ENCODE peak calls at places on chromosomes 6 and 20, in six cellular contexts. One of them, this sample, is unnamed. For H3K4me1 and H3K36me3, the result is how much of the 10 kb centered on the place peaks cover.

GRCh38 chr6:41960026-41960425 is 18.4 kb upstream of the CCND3 start:
- DNase-seq in cardiac muscle cell: no peak
- DNase-seq in heart left ventricle: no peak
- DNase-seq in sigmoid colon: no peak
- DNase-seq in BE2C: no peak
- DNase-seq in lower lobe of right lung: no peak
- DNase-seq in this sample: no peak

GRCh38 chr6:154509421-154510143 is 903 bp downstream of the CNKSR3 start:
- DNase-seq in cardiac muscle cell: peak
- DNase-seq in heart left ventricle: peak
- DNase-seq in sigmoid colon: peak
- DNase-seq in BE2C: peak
- DNase-seq in lower lobe of right lung: peak
- DNase-seq in this sample: peak

GRCh38 chr20:4011226-4011975 is 4.0 kb downstream of the RNF24 start:
- DNase-seq in cardiac muscle cell: no peak
- DNase-seq in heart left ventricle: no peak
- DNase-seq in sigmoid colon: no peak
- DNase-seq in BE2C: no peak
- DNase-seq in lower lobe of right lung: no peak
- DNase-seq in this sample: no peak

GRCh38 chr20:64000906-64001305 is 20.0 kb downstream of the PRPF6 start:
- DNase-seq in cardiac muscle cell: no peak
- DNase-seq in heart left ventricle: no peak
- DNase-seq in sigmoid colon: no peak
- DNase-seq in BE2C: peak
- DNase-seq in lower lobe of right lung: no peak
- DNase-seq in this sample: no peak

GRCh38 chr20:64106435-64106961 is 867 bp downstream of the NPBWR2 start:
- DNase-seq in cardiac muscle cell: no peak
- DNase-seq in heart left ventricle: peak
- DNase-seq in sigmoid colon: peak
- DNase-seq in BE2C: no peak
- DNase-seq in lower lobe of right lung: peak
- DNase-seq in this sample: peak

GRCh38 chr20:61353261-61353995 is 101.4 kb downstream of the CDH4 start:
- DNase-seq in cardiac muscle cell: peak
- DNase-seq in heart left ventricle: no peak
- DNase-seq in sigmoid colon: no peak
- DNase-seq in BE2C: no peak
- DNase-seq in lower lobe of right lung: no peak
- DNase-seq in this sample: no peak

GRCh38 chr6:35278708-35279107 is 18.9 kb upstream of the DEF6 start:
- DNase-seq in cardiac muscle cell: no peak
- DNase-seq in heart left ventricle: no peak
- DNase-seq in sigmoid colon: no peak
- DNase-seq in BE2C: no peak
- DNase-seq in lower lobe of right lung: no peak
- DNase-seq in this sample: no peak

GRCh38 chr6:87684895-87685654 is 17.0 kb downstream of the AKIRIN2 start:
- DNase-seq in cardiac muscle cell: no peak
- DNase-seq in heart left ventricle: no peak
- DNase-seq in sigmoid colon: no peak
- DNase-seq in BE2C: no peak
- DNase-seq in lower lobe of right lung: no peak
- DNase-seq in this sample: no peak

GRCh38 chr6:3389390-3390167 is 67.3 kb downstream of the SLC22A23 start:
- DNase-seq in cardiac muscle cell: peak
- DNase-seq in heart left ventricle: no peak
- DNase-seq in sigmoid colon: no peak
- DNase-seq in BE2C: no peak
- DNase-seq in lower lobe of right lung: no peak
- DNase-seq in this sample: no peak

GRCh38 chr20:21505810-21506530 is 7.9 kb downstream of the NKX2-2 start:
- DNase-seq in cardiac muscle cell: peak
- DNase-seq in heart left ventricle: peak
- DNase-seq in sigmoid colon: no peak
- DNase-seq in BE2C: peak
- DNase-seq in lower lobe of right lung: peak
- DNase-seq in this sample: no peak

GRCh38 chr6:79801362-79801761 is 146.0 kb downstream of the ELOVL4 start:
- DNase-seq in cardiac muscle cell: no peak
- DNase-seq in heart left ventricle: no peak
- DNase-seq in sigmoid colon: no peak
- DNase-seq in BE2C: no peak
- DNase-seq in lower lobe of right lung: no peak
- DNase-seq in this sample: no peak

GRCh38 chr20:4320284-4320683 is 304.9 kb upstream of the RNF24 start:
- DNase-seq in cardiac muscle cell: no peak
- DNase-seq in heart left ventricle: no peak
- DNase-seq in sigmoid colon: no peak
- DNase-seq in BE2C: no peak
- DNase-seq in lower lobe of right lung: peak
- DNase-seq in this sample: no peak

GRCh38 chr20:10078403-10078802 is 43.6 kb downstream of the ANKEF1 start:
- DNase-seq in cardiac muscle cell: no peak
- DNase-seq in heart left ventricle: no peak
- DNase-seq in sigmoid colon: no peak
- DNase-seq in BE2C: no peak
- DNase-seq in lower lobe of right lung: no peak
- DNase-seq in this sample: no peak

GRCh38 chr6:20931772-20932171 is 397.5 kb downstream of the CDKAL1 start:
- DNase-seq in cardiac muscle cell: no peak
- DNase-seq in heart left ventricle: no peak
- DNase-seq in sigmoid colon: no peak
- DNase-seq in BE2C: no peak
- DNase-seq in lower lobe of right lung: no peak
- DNase-seq in this sample: no peak

GRCh38 chr6:161830866-161831600 is 557.2 kb upstream of the AGPAT4 start:
- DNase-seq in cardiac muscle cell: no peak
- DNase-seq in heart left ventricle: no peak
- DNase-seq in sigmoid colon: no peak
- DNase-seq in BE2C: no peak
- DNase-seq in lower lobe of right lung: no peak
- DNase-seq in this sample: no peak

GRCh38 chr20:577167-577791 is 32.8 kb downstream of the TCF15 start:
- DNase-seq in cardiac muscle cell: peak
- DNase-seq in heart left ventricle: no peak
- DNase-seq in sigmoid colon: no peak
- DNase-seq in BE2C: peak
- DNase-seq in lower lobe of right lung: no peak
- DNase-seq in this sample: no peak

GRCh38 chr20:22691369-22692118 is 107.2 kb upstream of the FOXA2 start:
- DNase-seq in cardiac muscle cell: peak
- DNase-seq in heart left ventricle: peak
- DNase-seq in sigmoid colon: peak
- DNase-seq in BE2C: peak
- DNase-seq in lower lobe of right lung: peak
- DNase-seq in this sample: peak

GRCh38 chr20:43442310-43442880 is 15.3 kb upstream of the SRSF6 start:
- DNase-seq in cardiac muscle cell: peak
- DNase-seq in heart left ventricle: no peak
- DNase-seq in sigmoid colon: no peak
- DNase-seq in BE2C: no peak
- DNase-seq in lower lobe of right lung: no peak
- DNase-seq in this sample: no peak
- H3K4me1 ChIP-seq in cardiac muscle cell: under half
- H3K4me1 ChIP-seq in heart left ventricle: under half
- H3K4me1 ChIP-seq in sigmoid colon: under half
- H3K4me1 ChIP-seq in BE2C: under half
- H3K4me1 ChIP-seq in lower lobe of right lung: under half
- H3K4me1 ChIP-seq in this sample: under half

GRCh38 chr20:47241345-47241781 is 115.1 kb downstream of the ZMYND8 start:
- DNase-seq in cardiac muscle cell: peak
- DNase-seq in heart left ventricle: peak
- DNase-seq in sigmoid colon: peak
- DNase-seq in BE2C: no peak
- DNase-seq in lower lobe of right lung: no peak
- DNase-seq in this sample: no peak

GRCh38 chr20:47237715-47238114 is 118.8 kb downstream of the ZMYND8 start:
- DNase-seq in cardiac muscle cell: peak
- DNase-seq in heart left ventricle: no peak
- DNase-seq in sigmoid colon: no peak
- DNase-seq in BE2C: no peak
- DNase-seq in lower lobe of right lung: no peak
- DNase-seq in this sample: no peak

GRCh38 chr20:47235853-47236638 is 120.5 kb downstream of the ZMYND8 start:
- DNase-seq in cardiac muscle cell: no peak
- DNase-seq in heart left ventricle: no peak
- DNase-seq in sigmoid colon: no peak
- DNase-seq in BE2C: peak
- DNase-seq in lower lobe of right lung: no peak
- DNase-seq in this sample: no peak

GRCh38 chr20:47236639-47236900 is 119.9 kb downstream of the ZMYND8 start:
- DNase-seq in cardiac muscle cell: no peak
- DNase-seq in heart left ventricle: no peak
- DNase-seq in sigmoid colon: no peak
- DNase-seq in BE2C: no peak
- DNase-seq in lower lobe of right lung: no peak
- DNase-seq in this sample: no peak

GRCh38 chr20:47238780-47239769 is 117.4 kb downstream of the ZMYND8 start:
- DNase-seq in cardiac muscle cell: no peak
- DNase-seq in heart left ventricle: no peak
- DNase-seq in sigmoid colon: no peak
- DNase-seq in BE2C: no peak
- DNase-seq in lower lobe of right lung: no peak
- DNase-seq in this sample: no peak
- H3K36me3 ChIP-seq in cardiac muscle cell: under half
- H3K36me3 ChIP-seq in heart left ventricle: half or more
- H3K36me3 ChIP-seq in sigmoid colon: half or more
- H3K36me3 ChIP-seq in BE2C: half or more
- H3K36me3 ChIP-seq in lower lobe of right lung: half or more
- H3K36me3 ChIP-seq in this sample: under half

GRCh38 chr6:117776441-117776840 is 101.2 kb downstream of the NUS1 start:
- DNase-seq in cardiac muscle cell: no peak
- DNase-seq in heart left ventricle: no peak
- DNase-seq in sigmoid colon: no peak
- DNase-seq in BE2C: no peak
- DNase-seq in lower lobe of right lung: no peak
- DNase-seq in this sample: no peak
- TF ChIP-seq CTCF in cardiac muscle cell: no peak
- TF ChIP-seq CTCF in heart left ventricle: peak
- TF ChIP-seq CTCF in sigmoid colon: no peak
- TF ChIP-seq CTCF in BE2C: peak
- TF ChIP-seq CTCF in lower lobe of right lung: no peak
- TF ChIP-seq CTCF in this sample: no peak

GRCh38 chr6:163460307-163460782 is 45.8 kb downstream of the QKI start:
- DNase-seq in cardiac muscle cell: peak
- DNase-seq in heart left ventricle: no peak
- DNase-seq in sigmoid colon: no peak
- DNase-seq in BE2C: no peak
- DNase-seq in lower lobe of right lung: no peak
- DNase-seq in this sample: no peak

GRCh38 chr6:163455553-163455952 is 41.0 kb downstream of the QKI start:
- DNase-seq in cardiac muscle cell: no peak
- DNase-seq in heart left ventricle: no peak
- DNase-seq in sigmoid colon: no peak
- DNase-seq in BE2C: no peak
- DNase-seq in lower lobe of right lung: no peak
- DNase-seq in this sample: no peak

GRCh38 chr6:163459007-163459406 is 44.5 kb downstream of the QKI start:
- DNase-seq in cardiac muscle cell: no peak
- DNase-seq in heart left ventricle: no peak
- DNase-seq in sigmoid colon: no peak
- DNase-seq in BE2C: no peak
- DNase-seq in lower lobe of right lung: no peak
- DNase-seq in this sample: no peak

GRCh38 chr6:163459536-163459935 is 45.0 kb downstream of the QKI start:
- DNase-seq in cardiac muscle cell: no peak
- DNase-seq in heart left ventricle: no peak
- DNase-seq in sigmoid colon: no peak
- DNase-seq in BE2C: no peak
- DNase-seq in lower lobe of right lung: no peak
- DNase-seq in this sample: no peak

DNA sequence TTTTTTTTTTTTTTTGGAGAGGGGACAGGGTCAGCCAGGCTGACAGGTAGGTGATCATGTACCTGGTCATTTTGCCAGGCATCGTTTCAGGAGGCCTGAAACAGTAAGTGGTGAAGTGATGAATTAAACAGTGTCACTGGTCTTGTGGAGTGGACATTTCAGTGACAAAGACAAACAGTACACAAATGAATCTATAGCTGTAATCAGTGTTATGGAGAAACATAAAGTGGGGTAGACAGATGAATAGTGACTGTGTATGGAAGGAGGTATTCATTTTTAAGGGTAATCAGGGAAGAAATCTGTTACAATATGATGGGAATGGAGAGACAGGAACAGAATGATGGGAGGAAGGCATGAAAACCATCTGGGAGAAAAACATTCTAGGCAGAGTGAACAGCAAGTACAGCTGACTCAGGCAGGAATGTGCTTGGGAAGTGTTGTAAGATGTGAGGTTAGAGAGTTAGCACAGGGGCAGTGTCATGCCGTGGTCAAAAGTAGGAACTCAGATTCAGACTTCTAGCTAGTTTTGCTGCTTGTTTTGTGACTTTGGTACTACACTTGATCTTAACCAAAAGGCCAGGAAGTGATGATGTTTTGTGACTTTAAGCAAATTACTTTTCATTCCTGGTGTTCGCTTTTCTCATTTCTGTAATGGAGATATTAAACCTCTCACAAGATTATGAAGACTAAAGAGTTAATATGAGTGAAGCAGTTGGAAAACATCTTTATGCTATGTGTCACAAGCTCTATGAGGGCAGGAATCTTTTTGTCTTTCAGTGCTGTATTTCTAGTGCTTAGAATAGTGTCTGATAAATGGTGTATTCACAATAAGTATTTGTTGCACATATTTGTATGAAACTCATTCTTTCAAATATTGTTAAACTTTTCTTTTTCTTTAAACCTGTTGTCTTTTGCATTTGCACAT is 43.4 kb downstream of the QKI start:
- DNase-seq in cardiac muscle cell: peak
- DNase-seq in heart left ventricle: peak
- DNase-seq in sigmoid colon: no peak
- DNase-seq in BE2C: no peak
- DNase-seq in lower lobe of right lung: no peak
- DNase-seq in this sample: no peak
- H3K4me1 ChIP-seq in cardiac muscle cell: half or more
- H3K4me1 ChIP-seq in heart left ventricle: half or more
- H3K4me1 ChIP-seq in sigmoid colon: half or more
- H3K4me1 ChIP-seq in BE2C: under half
- H3K4me1 ChIP-seq in lower lobe of right lung: half or more
- H3K4me1 ChIP-seq in this sample: under half

DNA sequence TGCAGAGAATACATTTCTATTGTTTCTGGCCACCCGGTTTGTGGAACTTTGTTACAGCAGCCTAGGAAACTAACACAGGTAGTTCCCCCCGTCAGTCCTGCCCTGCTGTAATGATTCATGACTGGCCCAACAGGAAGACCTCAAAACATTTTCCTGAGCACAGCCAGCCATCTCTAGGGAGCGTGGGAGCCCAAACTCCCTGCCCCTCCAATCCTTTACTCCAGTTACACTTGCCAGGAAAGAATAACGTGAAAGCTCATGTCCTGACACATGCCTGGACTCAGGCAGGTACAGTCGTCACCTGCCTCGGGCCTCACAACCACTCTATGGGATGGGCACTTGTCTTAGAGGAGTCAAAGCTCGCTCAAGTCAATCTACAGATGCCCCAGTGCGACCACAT is 8.4 kb downstream of the TXNDC5 start:
- DNase-seq in cardiac muscle cell: no peak
- DNase-seq in heart left ventricle: no peak
- DNase-seq in sigmoid colon: no peak
- DNase-seq in BE2C: no peak
- DNase-seq in lower lobe of right lung: no peak
- DNase-seq in this sample: no peak
- H3K36me3 ChIP-seq in cardiac muscle cell: under half
- H3K36me3 ChIP-seq in heart left ventricle: half or more
- H3K36me3 ChIP-seq in sigmoid colon: half or more
- H3K36me3 ChIP-seq in BE2C: half or more
- H3K36me3 ChIP-seq in lower lobe of right lung: half or more
- H3K36me3 ChIP-seq in this sample: under half